ENCODE peak calls at places on chromosomes 2 and 18, in nine cellular contexts. E is tibial artery; O is IMR-90; Q is effector memory CD4-positive, alpha-beta T cell; G is cardiac muscle cell; N is stomach; R is lung; F is fibroblast of lung; S is heart right ventricle. W is an unnamed sample.

GRCh38 chr2:132651115-132652099 is 18.6 kb downstream of the LYPD1 start:
- DNase-seq in E (no peak), O (peak; percentile 71), Q (no peak), G (peak; percentile 60), N (no peak), R (no peak), F (peak; percentile 72), S (no peak), W (peak; percentile 7)

GRCh38 chr2:138267161-138267901 is 234.2 kb upstream of the SPOPL start:
- DNase-seq in E (no peak), O (peak; percentile 88), Q (no peak), G (peak; percentile 86), N (no peak), R (no peak), F (peak; percentile 86), S (no peak), W (no peak)

GRCh38 chr2:85605406-85606115 is 3.1 kb upstream of the TMEM150A start:
- DNase-seq in E (no peak), O (peak; percentile 94), Q (no peak), G (peak; percentile 94), N (no peak), R (peak; percentile 80), F (peak; percentile 85), S (no peak), W (peak; percentile 52)

GRCh38 chr2:241724259-241724974 is 10.0 kb upstream of the D2HGDH start:
- DNase-seq in E (no peak), O (no peak), Q (no peak), G (no peak), N (no peak), R (no peak), F (no peak), S (no peak), W (no peak)

GRCh38 chr18:50297621-50298442 is 10.3 kb upstream of the CXXC1 start:
- DNase-seq in E (peak; percentile 65), O (peak; percentile 61), Q (peak; percentile 54), G (peak; percentile 90), N (peak; percentile 81), R (peak; percentile 75), F (peak; percentile 81), S (peak; percentile 83), W (no peak)

GRCh38 chr2:167509585-167509984 is 621.3 kb downstream of the XIRP2 start:
- DNase-seq in E (no peak), O (peak; percentile 81), Q (no peak), G (peak; percentile 54), N (no peak), R (no peak), F (peak; percentile 68), S (no peak), W (peak; percentile 4)

GRCh38 chr2:75311993-75312392 is 112.7 kb upstream of the TACR1 start:
- DNase-seq in E (no peak), O (no peak), Q (no peak), G (no peak), N (no peak), R (no peak), F (no peak), S (no peak), W (peak; percentile 93)

GRCh38 chr2:204771693-204772092 is 226.4 kb downstream of the PARD3B start:
- DNase-seq in E (no peak), O (no peak), Q (no peak), G (no peak), N (no peak), R (no peak), F (no peak), S (no peak), W (no peak)

GRCh38 chr18:1034971-1035370 is 130.3 kb downstream of the ADCYAP1 start:
- DNase-seq in E (no peak), O (no peak), Q (no peak), G (no peak), N (no peak), R (no peak), F (no peak), S (no peak), W (no peak)

GRCh38 chr2:131966256-131966655 is 195.5 kb downstream of the ANKRD30BL start:
- DNase-seq in E (no peak), O (no peak), Q (no peak), G (no peak), N (no peak), R (no peak), F (no peak), S (no peak), W (no peak)

GRCh38 chr18:23939896-23940295 is 74.7 kb upstream of the TTC39C start:
- DNase-seq in E (no peak), O (no peak), Q (no peak), G (no peak), N (no peak), R (no peak), F (no peak), S (no peak), W (no peak)

GRCh38 chr2:224363281-224363680 is 38.6 kb downstream of the FAM124B start:
- DNase-seq in E (no peak), O (no peak), Q (no peak), G (no peak), N (no peak), R (no peak), F (no peak), S (no peak), W (no peak)

GRCh38 chr18:22253156-22253555 is 83.8 kb downstream of the GATA6 start:
- DNase-seq in E (no peak), O (no peak), Q (no peak), G (peak; percentile 33), N (no peak), R (no peak), F (no peak), S (no peak), W (no peak)

GRCh38 chr2:43133708-43134570 is 92.5 kb downstream of the ZFP36L2 start:
- DNase-seq in E (no peak), O (no peak), Q (peak; percentile 64), G (no peak), N (peak; percentile 62), R (no peak), F (no peak), S (no peak), W (no peak)

GRCh38 chr2:43136862-43137261 is 89.5 kb downstream of the ZFP36L2 start:
- DNase-seq in E (no peak), O (no peak), Q (peak; percentile 59), G (no peak), N (no peak), R (no peak), F (no peak), S (no peak), W (no peak)

GRCh38 chr2:43136011-43136799 is 90.2 kb downstream of the ZFP36L2 start:
- DNase-seq in E (no peak), O (no peak), Q (no peak), G (no peak), N (no peak), R (no peak), F (no peak), S (no peak), W (no peak)

GRCh38 chr2:43134571-43134889 is 91.9 kb downstream of the ZFP36L2 start:
- DNase-seq in E (no peak), O (no peak), Q (no peak), G (no peak), N (no peak), R (no peak), F (no peak), S (no peak), W (no peak)

GRCh38 chr2:43135583-43135982 is 90.8 kb downstream of the ZFP36L2 start:
- DNase-seq in E (no peak), O (no peak), Q (no peak), G (no peak), N (no peak), R (no peak), F (no peak), S (peak; percentile 52), W (no peak)
- H3K27ac ChIP-seq in E (no peak overlapping the region), O (no peak overlapping the region), Q (peak overlapping the region; percentile 89), G (no peak overlapping the region), N (peak overlapping the region; percentile 89), R (no peak overlapping the region), F (no peak overlapping the region), S (peak overlapping the region; percentile 52), W (no peak overlapping the region)

GRCh38 chr2:236661762-236662110 is 92.1 kb downstream of the ACKR3 start:
- DNase-seq in E (no peak), O (no peak), Q (no peak), G (peak; percentile 80), N (no peak), R (no peak), F (no peak), S (no peak), W (no peak)
- H3K4me3 ChIP-seq in E (peak overlapping the region; percentile 11), O (no peak overlapping the region), Q (no peak overlapping the region), G (no peak overlapping the region), N (no peak overlapping the region), R (no peak overlapping the region), F (no peak overlapping the region), S (no peak overlapping the region), W (no peak overlapping the region)

DNA sequence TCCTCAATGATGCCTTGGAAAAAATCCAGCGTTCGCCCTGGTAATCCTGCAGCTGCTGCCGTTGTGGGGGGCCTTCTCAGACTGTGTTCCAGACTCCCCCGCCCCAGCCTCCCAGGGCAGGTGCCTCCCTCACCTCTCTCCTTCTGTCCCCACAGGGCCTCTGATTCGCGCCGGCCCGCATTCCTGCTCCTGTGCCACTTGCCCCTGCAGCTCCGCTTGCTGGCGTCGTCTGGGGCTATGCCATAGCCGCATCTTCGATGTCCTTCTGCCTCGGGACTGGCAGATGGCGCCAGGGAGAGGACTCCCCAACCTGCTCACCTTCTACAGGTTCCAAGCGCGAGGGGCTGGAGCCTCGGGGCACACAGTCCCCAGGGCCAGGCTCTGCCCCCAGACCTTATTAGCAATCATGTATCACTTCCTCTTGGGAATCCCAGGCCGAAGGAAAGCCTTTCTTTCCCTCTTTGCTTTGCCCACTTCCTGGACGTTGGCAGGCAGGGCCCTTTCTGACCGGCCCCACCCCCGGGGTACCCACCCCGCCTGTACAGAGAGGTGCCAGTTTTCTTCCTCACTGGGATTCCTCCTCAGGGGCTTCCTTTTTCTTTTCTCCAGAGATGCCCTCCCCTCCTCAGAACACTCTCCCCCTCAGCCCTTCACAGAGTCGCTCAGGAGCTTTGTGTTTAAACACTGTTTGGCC is 4.4 kb downstream of the SPATA3 start:
- DNase-seq in E (no peak), O (no peak), Q (no peak), G (no peak), N (peak; percentile 52), R (no peak), F (no peak), S (no peak), W (peak; percentile 83)
- H3K9me3 ChIP-seq in E (no peaks in the 10 kb centered on the region), O (no peaks in the 10 kb centered on the region), Q (no peaks in the 10 kb centered on the region), G (no peaks in the 10 kb centered on the region), N (no peaks in the 10 kb centered on the region), R (no peaks in the 10 kb centered on the region), F (no peaks in the 10 kb centered on the region), S (no peaks in the 10 kb centered on the region), W (peaks cover 4% of the 10 kb centered on the region)

DNA sequence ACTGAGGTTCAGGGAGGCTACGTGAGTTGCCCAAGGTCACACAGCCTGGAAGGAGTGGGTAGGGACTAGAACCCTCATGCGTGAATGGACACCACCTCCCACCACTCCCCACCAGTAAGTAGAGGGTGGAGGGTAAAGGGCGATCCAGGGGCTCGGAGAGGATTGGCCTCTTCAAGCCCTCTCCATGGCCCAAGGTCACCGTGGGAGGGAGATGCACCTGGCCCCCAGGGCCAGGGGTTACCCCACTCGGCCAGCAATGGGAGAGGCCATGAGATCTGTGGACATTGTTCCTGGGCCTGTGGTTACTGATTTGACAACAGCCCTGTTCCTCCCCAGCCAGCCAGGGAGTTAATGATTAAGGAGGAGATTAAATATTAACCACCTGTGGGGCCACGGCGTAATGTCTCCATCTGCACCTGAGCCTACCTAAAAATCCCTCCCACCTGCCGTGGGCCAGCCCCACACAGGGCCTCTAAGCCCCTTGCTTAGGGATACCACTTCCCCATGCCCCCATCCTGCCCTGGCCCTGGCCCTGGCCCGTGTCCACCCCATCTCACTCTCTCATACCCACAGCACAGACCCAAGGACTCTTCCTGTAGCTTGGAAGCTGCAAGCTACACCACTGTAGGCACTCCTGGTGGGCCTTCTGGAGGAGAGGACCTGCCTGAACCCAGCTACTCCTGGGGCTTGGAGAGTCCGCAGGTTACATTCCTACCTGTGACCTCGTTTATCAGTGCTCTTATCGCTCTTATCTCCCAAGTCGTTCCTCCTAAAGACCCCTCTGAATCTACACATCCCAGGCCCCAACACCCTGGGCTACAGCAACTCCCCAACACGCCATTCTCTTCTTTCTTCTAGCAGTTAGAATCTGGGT is 32.2 kb downstream of the ZFP36L2 start:
- DNase-seq in E (no peak), O (no peak), Q (no peak), G (no peak), N (peak; percentile 83), R (peak; percentile 51), F (no peak), S (no peak), W (no peak)
- H3K27ac ChIP-seq in E (no peak overlapping the region), O (no peak overlapping the region), Q (peak overlapping the region; percentile 97), G (peak overlapping the region; percentile 8), N (peak overlapping the region; percentile 94), R (no peak overlapping the region), F (no peak overlapping the region), S (no peak overlapping the region), W (no peak overlapping the region)